ENCODE peak calls at places on chromosome 19, in nine cellular contexts. R, W, H, F, I, T, Z, G and V are unnamed samples.

GRCh38 chr19:12784394-12784870 is 6.9 kb upstream of the JUNB start:
- DNase-seq in I (no peak), T (no peak), R (peak; percentile 46), H (no peak), G (no peak), Z (no peak), F (no peak), W (peak; percentile 62), V (no peak)

GRCh38 chr19:18633321-18633720 is 3.5 kb upstream of the KLHL26 start:
- DNase-seq in R (no peak), I (no peak), G (no peak), F (peak; percentile 76), W (no peak), T (no peak), H (no peak), Z (no peak), V (no peak)

GRCh38 chr19:5718032-5718578 is 1.8 kb downstream of the LONP1 start:
- DNase-seq in W (no peak), G (no peak), F (no peak), T (no peak), I (no peak), R (peak; percentile 72), Z (no peak), H (no peak), V (peak; percentile 35)

GRCh38 chr19:19668230-19669012 is at the start of gene ZNF101:
- DNase-seq in H (peak; percentile 94), T (peak; percentile 91), W (peak; percentile 96), Z (peak; percentile 82), G (peak; percentile 97), R (peak; percentile 85), F (peak; percentile 97), I (peak; percentile 97), V (peak; percentile 83)

GRCh38 chr19:6273701-6274601 is 5.8 kb downstream of the MLLT1 start:
- DNase-seq in H (peak; percentile 78), R (peak; percentile 88), W (peak; percentile 48), T (peak; percentile 83), F (peak; percentile 80), Z (peak; percentile 75), I (no peak), G (peak; percentile 89), V (peak; percentile 77)

GRCh38 chr19:23507441-23507840 is 112.2 kb upstream of the ZNF91 start:
- DNase-seq in Z (no peak), G (no peak), I (no peak), W (no peak), T (no peak), F (no peak), R (no peak), H (no peak), V (no peak)

GRCh38 chr19:55345101-55345817 is 5.6 kb downstream of the KMT5C start:
- DNase-seq in R (no peak), Z (no peak), I (no peak), F (no peak), G (no peak), H (no peak), W (no peak), T (no peak), V (no peak)

GRCh38 chr19:54230031-54230430 is 7.2 kb upstream of the LILRB3 start:
- DNase-seq in F (no peak), R (no peak), T (no peak), Z (no peak), I (no peak), W (no peak), H (no peak), G (peak; percentile 28), V (no peak)

GRCh38 chr19:7013678-7014077 is 7.6 kb downstream of the MBD3L2B start:
- DNase-seq in H (no peak), Z (no peak), W (no peak), F (no peak), T (no peak), I (no peak), G (no peak), R (no peak), V (peak; percentile 66)

GRCh38 chr19:853014-853553 is 981 bp downstream of the ELANE start:
- DNase-seq in H (no peak), I (no peak), W (no peak), F (peak; percentile 45), R (no peak), T (no peak), G (no peak), Z (no peak), V (no peak)

DNA sequence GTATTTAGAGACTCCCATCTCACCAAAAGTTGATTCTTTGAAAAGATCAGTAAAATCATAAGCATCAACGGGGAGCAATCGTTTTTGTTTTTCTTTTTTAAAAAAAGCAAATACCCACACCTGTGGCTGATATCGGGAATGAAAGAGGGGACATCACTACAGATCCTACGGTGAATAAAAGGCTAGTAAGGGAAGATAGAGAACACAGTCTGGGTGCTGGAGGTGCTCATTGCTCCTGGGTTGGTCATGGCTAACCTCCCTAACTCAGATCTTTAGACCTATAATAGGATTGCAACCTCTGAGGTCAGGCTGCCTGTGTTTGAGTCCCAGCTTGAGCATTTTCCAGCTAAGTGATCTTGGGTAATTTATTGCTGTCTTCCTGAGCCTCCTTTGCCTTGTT is 1.1 kb downstream of the EHD2 start:
- DNase-seq in Z (no peak), F (no peak), I (no peak), R (no peak), H (no peak), G (no peak), T (no peak), W (no peak), V (no peak)
- H3K4me3 ChIP-seq in Z (peak overlapping the region; percentile 82), F (no peak overlapping the region), I (no peak overlapping the region), R (peak overlapping the region; percentile 90), H (peak overlapping the region; percentile 78), G (peak overlapping the region; percentile 50), T (peak overlapping the region; percentile 55), W (peak overlapping the region; percentile 83), V (peak overlapping the region; percentile 99)

DNA sequence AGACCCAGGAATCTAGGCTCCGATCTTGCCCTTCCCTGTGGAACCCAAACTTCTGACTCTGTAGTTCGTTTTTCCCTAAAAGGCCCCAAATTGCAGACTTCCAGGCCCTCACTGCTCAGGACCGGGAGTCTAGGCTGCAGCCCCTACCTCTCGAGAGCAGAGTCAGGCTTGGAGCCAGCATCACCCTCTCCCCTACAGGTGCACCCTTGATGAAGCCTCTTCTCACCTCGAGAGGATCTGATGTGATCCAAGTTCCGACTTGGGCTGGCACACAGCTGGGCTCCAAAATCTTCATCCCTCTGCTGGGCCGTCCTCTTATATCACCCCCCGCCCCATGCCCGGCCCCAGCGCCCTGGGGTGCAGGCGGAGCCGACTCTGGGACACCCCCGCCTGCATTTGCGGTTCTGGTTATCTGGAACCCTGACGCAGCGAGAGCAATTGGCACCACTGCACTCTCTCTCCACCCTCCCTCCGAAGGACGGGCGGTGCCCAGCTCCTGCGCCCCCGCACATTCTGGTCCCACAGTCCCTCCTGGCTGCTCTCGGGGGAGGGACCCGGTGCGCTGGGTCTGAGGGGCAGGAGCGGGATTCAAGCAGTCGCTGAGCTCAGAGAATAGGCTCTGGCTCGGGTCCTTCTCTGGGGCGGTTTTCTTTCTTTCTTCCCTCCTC is at the start of gene KLK7:
- DNase-seq in F (no peak), I (no peak), R (no peak), Z (no peak), T (no peak), W (no peak), G (no peak), H (no peak), V (no peak)
- H3K4me3 ChIP-seq in F (no peak within 1 kb of the TSS), I (no peak within 1 kb of the TSS), R (no peak within 1 kb of the TSS), Z (no peak within 1 kb of the TSS), T (no peak within 1 kb of the TSS), W (no peak within 1 kb of the TSS), G (no peak within 1 kb of the TSS), H (no peak within 1 kb of the TSS), V (no peak within 1 kb of the TSS)

GRCh38 chr19:11195681-11196080 is 1.7 kb downstream of the KANK2 start:
- DNase-seq in T (no peak), I (no peak), R (no peak), G (no peak), Z (no peak), H (no peak), W (no peak), F (no peak), V (no peak)
- H3K4me3 ChIP-seq in T (no peak overlapping the region), I (no peak overlapping the region), R (peak overlapping the region; percentile 54), G (peak overlapping the region; percentile 22), Z (peak overlapping the region; percentile 77), H (peak overlapping the region; percentile 75), W (no peak overlapping the region), F (no peak overlapping the region), V (no peak overlapping the region)

GRCh38 chr19:39934584-39935233 is at the start of gene FCGBP:
- DNase-seq in Z (no peak), W (no peak), I (no peak), T (no peak), F (peak; percentile 91), R (no peak), H (no peak), G (no peak), V (no peak)
- H3K4me3 ChIP-seq in Z (no peak within 1 kb of the TSS), W (no peak within 1 kb of the TSS), I (no peak within 1 kb of the TSS), T (no peak within 1 kb of the TSS), F (no peak within 1 kb of the TSS), R (no peak within 1 kb of the TSS), H (no peak within 1 kb of the TSS), G (no peak within 1 kb of the TSS), V (no peak within 1 kb of the TSS)

DNA sequence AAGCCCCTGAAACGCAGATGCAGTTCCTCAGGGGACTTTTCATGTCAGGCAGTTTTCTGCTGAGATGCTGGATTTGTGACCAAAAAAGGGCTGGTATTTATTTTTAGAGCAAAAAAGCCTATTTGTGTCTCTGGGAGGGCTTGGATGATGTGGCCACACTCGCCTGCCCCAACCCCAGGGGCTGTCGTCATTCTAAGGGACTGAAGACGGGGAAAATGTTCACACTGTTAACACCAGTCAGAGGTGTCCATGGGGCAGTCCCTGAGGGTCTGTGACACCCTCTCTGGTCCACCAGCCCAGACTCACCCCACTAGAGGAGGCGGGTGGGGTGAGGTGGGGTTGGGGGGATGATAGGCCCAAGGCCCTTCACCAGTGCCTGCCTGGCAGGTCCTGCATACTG is 15.9 kb upstream of the EPHX3 start:
- DNase-seq in W (no peak), F (no peak), R (peak; percentile 36), H (peak; percentile 68), Z (no peak), G (no peak), I (no peak), T (no peak), V (no peak)
- H3K4me3 ChIP-seq in W (no peak overlapping the region), F (no peak overlapping the region), R (no peak overlapping the region), H (no peak overlapping the region), Z (no peak overlapping the region), G (no peak overlapping the region), I (no peak overlapping the region), T (no peak overlapping the region), V (no peak overlapping the region)